ENCODE peak calls at places on chromosomes 16 and 17, in ten cellular contexts. K, F, Y, S, T, W, A, L, G and C are unnamed samples.

GRCh38 chr17:2936771-2937321 is 126.6 kb downstream of the OR1D5 start:
- DNase-seq in S (no peak), A (no peak), W (no peak), F (no peak), G (no peak), Y (no peak), T (no peak), L (no peak), K (no peak), C (no peak)

GRCh38 chr17:78865682-78866390 is 25.2 kb upstream of the USP36 start:
- DNase-seq in Y (peak), T (peak), L (peak), W (peak), G (peak), A (peak), K (peak), F (peak), S (peak), C (peak)

GRCh38 chr17:27469256-27469655 is 13.0 kb downstream of the KSR1 start:
- DNase-seq in G (no peak), S (no peak), T (no peak), L (no peak), K (no peak), W (no peak), F (no peak), A (no peak), Y (no peak), C (no peak)

GRCh38 chr17:28169621-28170349 is 127.3 kb downstream of the NLK start:
- DNase-seq in K (no peak), G (no peak), A (no peak), S (no peak), L (no peak), W (no peak), Y (no peak), F (no peak), T (no peak), C (no peak)

GRCh38 chr16:88524973-88525662 is 45.1 kb upstream of the ZC3H18 start:
- DNase-seq in Y (no peak), S (no peak), L (no peak), A (no peak), K (no peak), W (no peak), F (no peak), G (no peak), T (no peak), C (no peak)

GRCh38 chr16:57536306-57537193 is at the start of gene CCDC102A:
- DNase-seq in S (peak), L (no peak), Y (peak), W (no peak), F (no peak), A (no peak), G (no peak), T (no peak), K (peak), C (peak)

GRCh38 chr17:16652847-16653366 is 743 bp downstream of the ZNF624 start:
- DNase-seq in Y (no peak), G (no peak), K (no peak), L (no peak), T (no peak), S (no peak), F (no peak), A (no peak), W (no peak), C (no peak)

GRCh38 chr17:43907425-43907981 is at the start of gene MPP2:
- DNase-seq in L (peak), G (peak), T (peak), S (peak), W (no peak), K (no peak), Y (no peak), A (no peak), F (no peak), C (peak)

GRCh38 chr16:88009566-88010342 is 58.5 kb downstream of the BANP start:
- DNase-seq in K (no peak), Y (no peak), T (no peak), W (no peak), A (no peak), F (no peak), G (no peak), L (no peak), S (no peak), C (no peak)

GRCh38 chr17:17547210-17547764 is 44.2 kb downstream of the PEMT start:
- DNase-seq in Y (no peak), F (no peak), T (no peak), S (no peak), G (no peak), L (no peak), K (no peak), W (no peak), A (no peak), C (no peak)

GRCh38 chr17:47852113-47852949 is 1.4 kb upstream of the SP6 start:
- DNase-seq in S (no peak), K (no peak), T (no peak), A (no peak), W (no peak), Y (no peak), G (no peak), L (no peak), F (no peak), C (no peak)

GRCh38 chr17:70357196-70357595 is 187.9 kb downstream of the KCNJ2 start:
- DNase-seq in A (no peak), K (no peak), W (no peak), S (no peak), G (no peak), F (no peak), Y (no peak), T (no peak), L (no peak), C (no peak)

GRCh38 chr17:685006-685405 is 29.6 kb downstream of the VPS53 start:
- DNase-seq in K (no peak), F (no peak), G (no peak), L (no peak), S (no peak), A (no peak), Y (no peak), W (no peak), T (no peak), C (no peak)

GRCh38 chr16:1344499-1344898 is 7.2 kb downstream of the TSR3 start:
- DNase-seq in S (no peak), G (no peak), W (no peak), L (no peak), K (no peak), F (no peak), T (no peak), A (no peak), Y (no peak), C (no peak)

GRCh38 chr17:7322520-7323194 is 6.5 kb downstream of the NEURL4 start:
- DNase-seq in K (no peak), T (no peak), S (no peak), L (no peak), G (no peak), F (no peak), Y (no peak), A (no peak), W (no peak), C (no peak)

GRCh38 chr17:28306954-28307401 is 12.0 kb upstream of the TMEM97 start:
- DNase-seq in T (no peak), A (no peak), S (no peak), F (no peak), K (no peak), W (no peak), G (no peak), Y (no peak), L (no peak), C (no peak)

GRCh38 chr16:20333120-20333519 is 5.8 kb upstream of the GP2 start:
- DNase-seq in G (no peak), F (no peak), L (no peak), K (no peak), S (no peak), T (no peak), W (no peak), A (no peak), Y (no peak), C (no peak)

GRCh38 chr17:50805486-50805885 is 29.9 kb upstream of the WFIKKN2 start:
- DNase-seq in S (no peak), F (no peak), T (no peak), A (no peak), W (no peak), K (no peak), G (no peak), Y (no peak), L (no peak), C (no peak)

GRCh38 chr17:9363440-9364350 is 211.9 kb downstream of the STX8 start:
- DNase-seq in W (peak), K (no peak), A (no peak), S (no peak), G (no peak), F (no peak), Y (no peak), T (peak), L (no peak), C (peak)

GRCh38 chr17:72719206-72719581 is 373.3 kb downstream of the SLC39A11 start:
- DNase-seq in Y (no peak), G (no peak), A (no peak), W (no peak), K (no peak), T (no peak), L (no peak), F (no peak), S (no peak), C (no peak)

GRCh38 chr17:49545007-49545660 is 30.5 kb upstream of the NXPH3 start:
- DNase-seq in A (no peak), F (no peak), L (no peak), W (no peak), G (no peak), Y (no peak), T (no peak), S (no peak), K (no peak), C (no peak)

GRCh38 chr17:77854759-77855745 is 103.5 kb upstream of the TNRC6C start:
- DNase-seq in F (no peak), K (no peak), S (no peak), W (no peak), L (no peak), Y (no peak), A (no peak), G (no peak), T (no peak), C (no peak)

GRCh38 chr17:81030726-81031570 is 4.0 kb upstream of the BAIAP2 start:
- DNase-seq in S (no peak), K (no peak), F (no peak), A (no peak), T (peak), G (no peak), L (no peak), W (no peak), Y (no peak), C (no peak)

GRCh38 chr17:13346996-13347762 is 254.6 kb downstream of the HS3ST3A1 start:
- DNase-seq in K (no peak), Y (no peak), L (peak), G (no peak), W (peak), A (peak), T (peak), F (no peak), S (no peak), C (peak)